ENCODE peak calls at places on chromosomes 6 and 20, in five cellular contexts. F is fibroblast of the conjunctiva; O is COR-L47; I is stimulated activated CD4-positive, alpha-beta T cell treated with anti-CD3 and anti-CD28 coated beads, Interleukin-15, amount 100 ng/mL, for 1 hour; X is effector memory CD8-positive, alpha-beta T cell. W is an unnamed sample.

GRCh38 chr20:63242736-63243135 is 7.0 kb downstream of the BIRC7 start:
- DNase-seq in F (no peak), X (no peak), O (no peak), I (no peak), W (no peak)

GRCh38 chr6:6005467-6006427 is 978 bp downstream of the NRN1 start:
- DNase-seq in F (no peak), I (no peak), X (no peak), O (no peak), W (no peak)

GRCh38 chr6:21348462-21349195 is 244.9 kb upstream of the SOX4 start:
- DNase-seq in O (no peak), F (no peak), X (no peak), I (no peak), W (no peak)

GRCh38 chr6:143000771-143001170 is 55.8 kb upstream of the HIVEP2 start:
- DNase-seq in O (no peak), F (no peak), X (no peak), I (no peak), W (no peak)

GRCh38 chr6:118939683-118940082 is 4.7 kb upstream of the MCM9 start:
- DNase-seq in O (no peak), X (no peak), F (no peak), I (no peak), W (no peak)

GRCh38 chr6:106799008-106799952 is 169.9 kb downstream of the QRSL1 start:
- DNase-seq in I (no peak), F (no peak), O (no peak), X (no peak), W (no peak)

GRCh38 chr6:111761783-111762312 is 111.4 kb downstream of the FYN start:
- DNase-seq in I (no peak), F (no peak), X (no peak), O (no peak), W (no peak)

GRCh38 chr20:11687546-11688292 is 230.0 kb upstream of the BTBD3 start:
- DNase-seq in I (no peak), X (no peak), F (no peak), O (peak; percentile 53), W (peak; percentile 19)

GRCh38 chr20:7843613-7844012 is 96.6 kb downstream of the HAO1 start:
- DNase-seq in X (no peak), I (no peak), O (no peak), F (peak; percentile 16), W (no peak)

GRCh38 chr6:132763269-132763668 is 5.6 kb upstream of the VNN2 start:
- DNase-seq in F (no peak), X (peak; percentile 56), I (no peak), O (no peak), W (no peak)

W was measured in NCI-H1092.